ENCODE peak calls at places on chromosome 16, in nine cellular contexts. One of them, this sample, is unnamed.

GRCh38 chr16:592518-593306 is 2.8 kb downstream of the RAB40C start:
- DNase-seq in SK-N-SH: no peak
- DNase-seq in transverse colon: peak; percentile 56
- DNase-seq in endothelial cell of umbilical vein: no peak
- DNase-seq in vagina: no peak
- DNase-seq in Panc1: no peak
- DNase-seq in prostate gland: peak; percentile 89
- DNase-seq in stomach: peak; percentile 73
- DNase-seq in HL-60: peak; percentile 100
- DNase-seq in this sample: no peak

GRCh38 chr16:58049697-58050185 is 24.2 kb downstream of the MMP15 start:
- DNase-seq in SK-N-SH: no peak
- DNase-seq in transverse colon: no peak
- DNase-seq in endothelial cell of umbilical vein: no peak
- DNase-seq in vagina: no peak
- DNase-seq in Panc1: no peak
- DNase-seq in prostate gland: no peak
- DNase-seq in stomach: no peak
- DNase-seq in HL-60: no peak
- DNase-seq in this sample: no peak

GRCh38 chr16:35746281-35746962 is 2287.0 kb downstream of the TP53TG3F start:
- DNase-seq in SK-N-SH: no peak
- DNase-seq in transverse colon: no peak
- DNase-seq in endothelial cell of umbilical vein: no peak
- DNase-seq in vagina: peak; percentile 81
- DNase-seq in Panc1: no peak
- DNase-seq in prostate gland: no peak
- DNase-seq in stomach: no peak
- DNase-seq in HL-60: no peak
- DNase-seq in this sample: no peak

GRCh38 chr16:72942021-72942420 is 105.9 kb downstream of the ZFHX3 start:
- DNase-seq in SK-N-SH: no peak
- DNase-seq in transverse colon: no peak
- DNase-seq in endothelial cell of umbilical vein: peak; percentile 28
- DNase-seq in vagina: no peak
- DNase-seq in Panc1: no peak
- DNase-seq in prostate gland: no peak
- DNase-seq in stomach: no peak
- DNase-seq in HL-60: no peak
- DNase-seq in this sample: no peak

GRCh38 chr16:14248791-14249190 is 177.7 kb downstream of the MRTFB start:
- DNase-seq in SK-N-SH: no peak
- DNase-seq in transverse colon: no peak
- DNase-seq in endothelial cell of umbilical vein: no peak
- DNase-seq in vagina: no peak
- DNase-seq in Panc1: no peak
- DNase-seq in prostate gland: no peak
- DNase-seq in stomach: no peak
- DNase-seq in HL-60: no peak
- DNase-seq in this sample: no peak

GRCh38 chr16:79401782-79402181 is 198.8 kb downstream of the MAF start:
- DNase-seq in SK-N-SH: no peak
- DNase-seq in transverse colon: no peak
- DNase-seq in endothelial cell of umbilical vein: no peak
- DNase-seq in vagina: no peak
- DNase-seq in Panc1: no peak
- DNase-seq in prostate gland: no peak
- DNase-seq in stomach: no peak
- DNase-seq in HL-60: no peak
- DNase-seq in this sample: no peak

GRCh38 chr16:49854227-49855203 is 1.4 kb downstream of the ZNF423 start:
- DNase-seq in SK-N-SH: peak; percentile 85
- DNase-seq in transverse colon: peak; percentile 39
- DNase-seq in endothelial cell of umbilical vein: peak; percentile 25
- DNase-seq in vagina: no peak
- DNase-seq in Panc1: no peak
- DNase-seq in prostate gland: no peak
- DNase-seq in stomach: no peak
- DNase-seq in HL-60: no peak
- DNase-seq in this sample: no peak

GRCh38 chr16:8631373-8631772 is 9.9 kb downstream of the METTL22 start:
- DNase-seq in SK-N-SH: no peak
- DNase-seq in transverse colon: no peak
- DNase-seq in endothelial cell of umbilical vein: no peak
- DNase-seq in vagina: no peak
- DNase-seq in Panc1: no peak
- DNase-seq in prostate gland: no peak
- DNase-seq in stomach: no peak
- DNase-seq in HL-60: no peak
- DNase-seq in this sample: no peak

GRCh38 chr16:21279501-21279900 is 1.4 kb upstream of the CRYM start:
- DNase-seq in SK-N-SH: no peak
- DNase-seq in transverse colon: no peak
- DNase-seq in endothelial cell of umbilical vein: no peak
- DNase-seq in vagina: no peak
- DNase-seq in Panc1: no peak
- DNase-seq in prostate gland: no peak
- DNase-seq in stomach: no peak
- DNase-seq in HL-60: no peak
- DNase-seq in this sample: no peak

GRCh38 chr16:21281698-21282389 is 3.8 kb upstream of the CRYM start:
- DNase-seq in SK-N-SH: no peak
- DNase-seq in transverse colon: no peak
- DNase-seq in endothelial cell of umbilical vein: no peak
- DNase-seq in vagina: no peak
- DNase-seq in Panc1: no peak
- DNase-seq in prostate gland: no peak
- DNase-seq in stomach: no peak
- DNase-seq in HL-60: no peak
- DNase-seq in this sample: no peak

GRCh38 chr16:21277927-21278706 is at the start of gene CRYM:
- DNase-seq in SK-N-SH: peak; percentile 93
- DNase-seq in transverse colon: peak; percentile 80
- DNase-seq in endothelial cell of umbilical vein: peak; percentile 36
- DNase-seq in vagina: no peak
- DNase-seq in Panc1: no peak
- DNase-seq in prostate gland: peak; percentile 71
- DNase-seq in stomach: peak; percentile 64
- DNase-seq in HL-60: no peak
- DNase-seq in this sample: peak; percentile 32

GRCh38 chr16:21284414-21284813 is 6.3 kb upstream of the CRYM start:
- DNase-seq in SK-N-SH: no peak
- DNase-seq in transverse colon: no peak
- DNase-seq in endothelial cell of umbilical vein: no peak
- DNase-seq in vagina: no peak
- DNase-seq in Panc1: no peak
- DNase-seq in prostate gland: no peak
- DNase-seq in stomach: no peak
- DNase-seq in HL-60: no peak
- DNase-seq in this sample: no peak

DNA sequence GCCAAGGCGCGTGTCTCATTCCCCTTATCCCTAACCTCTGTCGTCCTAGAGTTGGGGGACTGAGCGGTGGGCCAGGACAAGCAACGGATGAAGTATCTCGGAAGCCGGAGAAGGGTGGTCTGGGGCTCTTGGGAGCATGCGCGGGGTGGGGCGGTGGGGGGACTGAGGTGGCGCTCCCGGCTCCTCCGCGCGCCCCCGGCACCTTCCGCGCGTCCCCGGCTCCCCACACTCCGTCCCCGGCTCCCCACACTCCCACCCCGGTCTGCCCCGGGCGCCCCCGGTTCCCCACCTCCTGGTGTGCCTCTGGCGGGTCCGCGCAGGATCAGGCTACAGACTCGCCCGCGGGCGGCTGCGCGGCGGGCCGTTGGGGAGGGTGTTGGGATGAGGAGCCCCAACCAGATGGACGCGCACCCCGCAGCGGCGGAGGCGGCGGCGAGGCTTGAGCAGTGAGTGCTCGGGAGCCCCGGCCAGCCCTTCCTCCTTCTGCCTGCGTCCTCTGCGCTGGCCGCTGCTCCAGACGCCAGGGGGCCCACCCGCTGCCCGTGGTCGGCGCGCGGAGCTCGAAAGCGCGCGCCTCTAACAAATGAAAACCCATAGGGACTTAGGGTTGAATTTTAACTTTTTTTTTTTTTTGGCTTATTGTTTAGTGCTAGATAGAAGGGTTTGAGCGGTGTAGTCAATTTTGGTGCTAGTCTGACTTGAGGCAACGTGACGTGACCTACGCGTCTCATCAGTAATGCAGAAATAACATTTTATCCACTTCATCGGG is 5.6 kb upstream of the CRYM start:
- DNase-seq in SK-N-SH: peak; percentile 92
- DNase-seq in transverse colon: peak; percentile 56
- DNase-seq in endothelial cell of umbilical vein: peak; percentile 21
- DNase-seq in vagina: no peak
- DNase-seq in Panc1: no peak
- DNase-seq in prostate gland: peak; percentile 58
- DNase-seq in stomach: peak; percentile 30
- DNase-seq in HL-60: no peak
- DNase-seq in this sample: no peak
- H3K27ac ChIP-seq in SK-N-SH: peak overlapping the region; percentile 36
- H3K27ac ChIP-seq in transverse colon: no peak overlapping the region
- H3K27ac ChIP-seq in endothelial cell of umbilical vein: no peak overlapping the region
- H3K27ac ChIP-seq in vagina: peak overlapping the region; percentile 77
- H3K27ac ChIP-seq in Panc1: no peak overlapping the region
- H3K27ac ChIP-seq in prostate gland: no peak overlapping the region
- H3K27ac ChIP-seq in stomach: peak overlapping the region; percentile 63
- H3K27ac ChIP-seq in HL-60: no peak overlapping the region
- H3K27ac ChIP-seq in this sample: no peak overlapping the region

GRCh38 chr16:87393680-87394055 is 1.5 kb downstream of the MAP1LC3B start:
- DNase-seq in SK-N-SH: no peak
- DNase-seq in transverse colon: no peak
- DNase-seq in endothelial cell of umbilical vein: no peak
- DNase-seq in vagina: no peak
- DNase-seq in Panc1: no peak
- DNase-seq in prostate gland: no peak
- DNase-seq in stomach: no peak
- DNase-seq in HL-60: no peak
- DNase-seq in this sample: peak; percentile 20

GRCh38 chr16:87395181-87395842 is 3.2 kb downstream of the MAP1LC3B start:
- DNase-seq in SK-N-SH: no peak
- DNase-seq in transverse colon: no peak
- DNase-seq in endothelial cell of umbilical vein: no peak
- DNase-seq in vagina: no peak
- DNase-seq in Panc1: no peak
- DNase-seq in prostate gland: no peak
- DNase-seq in stomach: no peak
- DNase-seq in HL-60: no peak
- DNase-seq in this sample: peak; percentile 12

GRCh38 chr16:87391950-87392822 is at the start of gene MAP1LC3B:
- DNase-seq in SK-N-SH: peak; percentile 98
- DNase-seq in transverse colon: peak; percentile 98
- DNase-seq in endothelial cell of umbilical vein: peak; percentile 98
- DNase-seq in vagina: peak; percentile 98
- DNase-seq in Panc1: peak; percentile 78
- DNase-seq in prostate gland: peak; percentile 95
- DNase-seq in stomach: peak; percentile 98
- DNase-seq in HL-60: peak; percentile 68
- DNase-seq in this sample: peak; percentile 95

GRCh38 chr16:87391324-87391949 is 699 bp upstream of the MAP1LC3B start:
- DNase-seq in SK-N-SH: no peak
- DNase-seq in transverse colon: peak; percentile 65
- DNase-seq in endothelial cell of umbilical vein: no peak
- DNase-seq in vagina: no peak
- DNase-seq in Panc1: no peak
- DNase-seq in prostate gland: no peak
- DNase-seq in stomach: peak; percentile 58
- DNase-seq in HL-60: no peak
- DNase-seq in this sample: peak; percentile 61

DNA sequence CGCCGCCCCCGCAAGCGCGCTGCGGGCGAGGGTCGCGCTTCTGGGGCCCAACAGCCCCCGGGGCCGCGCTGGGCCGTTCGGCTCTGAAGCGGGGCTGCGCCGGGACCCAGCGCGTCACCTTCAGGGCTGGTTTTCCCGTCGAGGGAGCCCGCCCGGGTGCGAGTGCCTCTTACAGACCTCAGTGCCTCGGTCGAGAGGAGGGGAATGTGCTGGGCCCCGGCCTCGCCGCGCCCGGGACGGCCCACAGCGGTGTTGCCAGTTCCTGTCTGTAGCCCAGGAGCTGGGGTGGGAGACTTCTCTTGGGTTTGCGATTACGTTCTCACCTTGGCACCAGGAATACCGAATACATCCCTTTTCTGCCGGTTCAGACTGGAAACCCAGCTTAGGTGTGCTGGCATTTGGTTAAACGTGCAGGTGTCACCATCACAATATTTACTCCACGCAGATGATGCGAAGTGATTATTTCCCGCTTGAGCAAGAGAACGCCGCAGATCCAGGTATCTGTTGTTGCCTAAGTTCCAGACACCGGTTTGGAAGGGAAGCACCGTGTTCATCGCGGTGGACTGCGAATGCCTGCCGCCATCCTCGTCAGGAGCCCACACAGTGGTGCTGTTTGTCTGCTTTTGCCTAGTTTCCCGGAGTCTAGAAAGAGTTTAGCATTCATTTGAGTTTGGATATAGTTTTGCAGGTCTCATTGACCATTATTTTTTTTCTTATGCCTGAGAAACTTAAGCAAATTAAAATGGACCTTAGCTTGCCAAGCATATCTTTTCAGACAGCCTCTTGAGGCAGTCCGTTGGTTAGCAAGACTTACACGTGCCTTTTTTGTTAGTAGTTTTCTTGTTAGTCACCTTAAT is 915 bp downstream of the MAP1LC3B start:
- DNase-seq in SK-N-SH: peak; percentile 69
- DNase-seq in transverse colon: peak; percentile 64
- DNase-seq in endothelial cell of umbilical vein: peak; percentile 63
- DNase-seq in vagina: no peak
- DNase-seq in Panc1: no peak
- DNase-seq in prostate gland: no peak
- DNase-seq in stomach: peak; percentile 53
- DNase-seq in HL-60: no peak
- DNase-seq in this sample: peak; percentile 56
- TF ChIP-seq CTCF in SK-N-SH: peak; percentile 47
- TF ChIP-seq CTCF in transverse colon: peak; percentile 4
- TF ChIP-seq CTCF in endothelial cell of umbilical vein: no peak
- TF ChIP-seq CTCF in vagina: no peak
- TF ChIP-seq CTCF in Panc1: no peak
- TF ChIP-seq CTCF in prostate gland: peak; percentile 32
- TF ChIP-seq CTCF in stomach: no peak
- TF ChIP-seq CTCF in HL-60: no peak
- TF ChIP-seq CTCF in this sample: no peak

GRCh38 chr16:69712277-69712676 is 14.1 kb downstream of the NQO1 start:
- DNase-seq in SK-N-SH: no peak
- DNase-seq in transverse colon: no peak
- DNase-seq in endothelial cell of umbilical vein: no peak
- DNase-seq in vagina: no peak
- DNase-seq in Panc1: no peak
- DNase-seq in prostate gland: no peak
- DNase-seq in stomach: no peak
- DNase-seq in HL-60: no peak
- DNase-seq in this sample: peak; percentile 11

GRCh38 chr16:69707920-69708683 is 18.3 kb downstream of the NQO1 start:
- DNase-seq in SK-N-SH: no peak
- DNase-seq in transverse colon: no peak
- DNase-seq in endothelial cell of umbilical vein: no peak
- DNase-seq in vagina: no peak
- DNase-seq in Panc1: no peak
- DNase-seq in prostate gland: no peak
- DNase-seq in stomach: no peak
- DNase-seq in HL-60: no peak
- DNase-seq in this sample: no peak

GRCh38 chr16:69706975-69707340 is 19.4 kb downstream of the NQO1 start:
- DNase-seq in SK-N-SH: no peak
- DNase-seq in transverse colon: no peak
- DNase-seq in endothelial cell of umbilical vein: no peak
- DNase-seq in vagina: no peak
- DNase-seq in Panc1: no peak
- DNase-seq in prostate gland: no peak
- DNase-seq in stomach: no peak
- DNase-seq in HL-60: no peak
- DNase-seq in this sample: no peak

GRCh38 chr16:69711115-69711740 is 15.1 kb downstream of the NQO1 start:
- DNase-seq in SK-N-SH: no peak
- DNase-seq in transverse colon: peak; percentile 56
- DNase-seq in endothelial cell of umbilical vein: no peak
- DNase-seq in vagina: no peak
- DNase-seq in Panc1: no peak
- DNase-seq in prostate gland: peak; percentile 87
- DNase-seq in stomach: peak; percentile 85
- DNase-seq in HL-60: no peak
- DNase-seq in this sample: peak; percentile 73

DNA sequence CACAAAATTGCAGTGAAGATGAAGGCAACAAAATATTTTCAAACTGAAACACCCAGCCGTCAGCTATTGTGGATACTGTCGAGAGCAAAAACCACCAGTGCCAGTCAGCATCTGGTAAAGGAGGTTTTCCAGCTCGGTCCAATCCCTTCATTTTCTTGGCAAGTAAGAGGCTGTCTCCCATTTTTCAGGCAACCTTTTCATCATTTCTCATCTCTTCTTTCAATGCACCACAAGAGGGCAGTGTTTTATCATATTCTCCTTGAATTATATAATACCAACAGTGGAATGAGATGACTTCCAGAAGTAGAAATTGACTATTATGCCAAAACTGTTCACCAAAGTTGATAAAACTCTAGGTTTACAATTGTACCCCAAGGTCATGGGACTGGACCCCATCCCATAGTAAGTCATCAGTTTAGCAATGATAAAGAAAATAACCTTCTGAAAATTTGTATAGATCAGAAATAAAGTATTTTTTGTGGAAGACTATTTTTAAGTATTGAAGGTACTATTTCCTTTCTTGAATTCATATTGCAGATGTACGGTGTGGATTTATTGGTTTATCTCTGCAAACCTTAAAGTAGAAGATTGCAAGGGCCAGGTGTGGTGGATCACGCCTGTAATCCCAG is 16.8 kb downstream of the NQO1 start:
- DNase-seq in SK-N-SH: peak; percentile 59
- DNase-seq in transverse colon: no peak
- DNase-seq in endothelial cell of umbilical vein: peak; percentile 71
- DNase-seq in vagina: no peak
- DNase-seq in Panc1: no peak
- DNase-seq in prostate gland: peak; percentile 27
- DNase-seq in stomach: no peak
- DNase-seq in HL-60: peak; percentile 14
- DNase-seq in this sample: no peak
- TF ChIP-seq POLR2AphosphoS5 in SK-N-SH: no peak
- TF ChIP-seq POLR2AphosphoS5 in transverse colon: no peak
- TF ChIP-seq POLR2AphosphoS5 in endothelial cell of umbilical vein: no peak
- TF ChIP-seq POLR2AphosphoS5 in vagina: no peak
- TF ChIP-seq POLR2AphosphoS5 in Panc1: no peak
- TF ChIP-seq POLR2AphosphoS5 in prostate gland: peak; percentile 70
- TF ChIP-seq POLR2AphosphoS5 in stomach: peak; percentile 38
- TF ChIP-seq POLR2AphosphoS5 in HL-60: no peak
- TF ChIP-seq POLR2AphosphoS5 in this sample: no peak

GRCh38 chr16:66847533-66848057 is 3.4 kb downstream of the CA7 start:
- DNase-seq in SK-N-SH: no peak
- DNase-seq in transverse colon: no peak
- DNase-seq in endothelial cell of umbilical vein: no peak
- DNase-seq in vagina: no peak
- DNase-seq in Panc1: no peak
- DNase-seq in prostate gland: no peak
- DNase-seq in stomach: no peak
- DNase-seq in HL-60: no peak
- DNase-seq in this sample: no peak
- H3K27ac ChIP-seq in SK-N-SH: no peak overlapping the region
- H3K27ac ChIP-seq in transverse colon: no peak overlapping the region
- H3K27ac ChIP-seq in endothelial cell of umbilical vein: no peak overlapping the region
- H3K27ac ChIP-seq in vagina: no peak overlapping the region
- H3K27ac ChIP-seq in Panc1: no peak overlapping the region
- H3K27ac ChIP-seq in prostate gland: no peak overlapping the region
- H3K27ac ChIP-seq in stomach: no peak overlapping the region
- H3K27ac ChIP-seq in HL-60: no peak overlapping the region
- H3K27ac ChIP-seq in this sample: no peak overlapping the region